ENCODE peak calls at places on chromosomes 12 and 14, in six cellular contexts. M is GM23338, W is K562, U is GM12878, L is H1, X is WTC11. R is an unnamed sample.

GRCh38 chr12:91785655-91786489 is 359.8 kb downstream of the BTG1 start:
- DNase-seq in M (no peak), W (no peak), U (no peak), L (no peak), X (no peak), R (no peak)

GRCh38 chr12:121222847-121223246 is 12.9 kb downstream of the P2RX4 start:
- DNase-seq in M (no peak), W (no peak), U (no peak), L (no peak), X (no peak), R (no peak)

GRCh38 chr14:85532981-85533820 is 3.3 kb downstream of the FLRT2 start:
- DNase-seq in M (peak), W (no peak), U (no peak), L (no peak), X (peak), R (no peak)

GRCh38 chr12:98645572-98646067 is 530 bp downstream of the APAF1 start:
- DNase-seq in M (peak), W (peak), U (no peak), L (no peak), X (peak), R (no peak)

GRCh38 chr12:86186449-86186848 is 69.7 kb downstream of the MGAT4C start:
- DNase-seq in M (peak), W (no peak), U (no peak), L (no peak), X (no peak), R (peak)

GRCh38 chr14:94129758-94130414 is 482 bp upstream of the IFI27L2 start:
- DNase-seq in M (peak), W (peak), U (no peak), L (no peak), X (no peak), R (no peak)

GRCh38 chr14:95064734-95065133 is 92.6 kb downstream of the DICER1 start:
- DNase-seq in M (no peak), W (no peak), U (no peak), L (no peak), X (no peak), R (no peak)

GRCh38 chr12:1022032-1022970 is 31.3 kb downstream of the ERC1 start:
- DNase-seq in M (no peak), W (no peak), U (no peak), L (no peak), X (no peak), R (no peak)

GRCh38 chr12:112685321-112685720 is 106.2 kb upstream of the RPH3A start:
- DNase-seq in M (no peak), W (no peak), U (no peak), L (no peak), X (no peak), R (no peak)

GRCh38 chr14:89251066-89251465 is 166.0 kb downstream of the FOXN3 start:
- DNase-seq in M (peak), W (no peak), U (no peak), L (no peak), X (no peak), R (no peak)

GRCh38 chr12:108696111-108696995 is 35.0 kb downstream of the CORO1C start:
- DNase-seq in M (no peak), W (peak), U (no peak), L (no peak), X (no peak), R (no peak)

GRCh38 chr12:10268037-10268436 is 39.6 kb upstream of the KLRD1 start:
- DNase-seq in M (no peak), W (no peak), U (no peak), L (no peak), X (no peak), R (no peak)
- TF ChIP-seq CREB1 in M (no peak), W (no peak), U (no peak), L (no peak), X (no peak), R (no peak)

DNA sequence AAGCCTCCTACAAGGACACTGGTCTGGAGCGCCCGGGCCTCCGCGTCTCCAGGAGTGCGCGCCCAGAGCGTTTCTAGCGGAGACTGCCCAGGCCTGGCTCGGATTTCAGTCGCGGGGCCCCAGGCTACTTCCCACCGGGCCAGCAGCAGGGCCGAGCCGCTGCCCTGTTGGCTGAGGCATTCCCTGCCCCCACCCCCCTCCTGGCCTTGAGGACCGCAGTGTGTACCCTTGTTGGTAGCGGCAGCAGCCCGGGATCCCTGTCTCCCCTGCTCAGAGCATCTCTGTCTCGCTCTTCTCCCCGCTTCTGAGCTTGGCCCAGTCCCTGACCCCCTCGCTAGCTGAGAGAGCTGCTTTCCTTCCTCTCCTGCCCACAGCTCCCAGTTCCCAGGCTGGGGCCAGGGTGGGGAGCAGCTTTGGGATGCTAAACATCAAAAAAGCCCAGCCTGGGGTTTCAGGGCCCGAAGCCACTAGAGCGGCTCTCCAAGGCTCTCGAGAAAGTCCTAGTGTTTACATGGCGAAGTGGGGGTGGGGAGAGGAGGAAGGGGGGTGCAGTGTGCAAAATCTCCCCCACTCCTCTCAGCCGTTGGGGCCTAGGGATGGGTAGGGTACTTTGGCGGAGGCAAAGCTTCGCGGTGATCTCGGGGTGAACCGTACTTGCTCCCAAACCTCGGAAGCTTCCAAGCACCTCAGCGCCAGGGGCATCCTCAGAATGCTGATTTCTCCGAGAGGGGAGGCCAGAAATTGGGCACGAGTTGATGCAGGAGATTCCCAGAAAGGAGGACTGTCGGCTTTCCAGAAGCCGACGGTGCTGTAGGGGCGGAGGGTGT is 6.4 kb downstream of the NKX2-1 start:
- DNase-seq in M (peak), W (no peak), U (no peak), L (no peak), X (peak), R (no peak)
- TF ChIP-seq CREB1 in M (no peak), W (no peak), U (no peak), L (no peak), X (no peak), R (no peak)

GRCh38 chr12:75814856-75815754 is 216.5 kb downstream of the PHLDA1 start:
- DNase-seq in M (no peak), W (peak), U (no peak), L (no peak), X (no peak), R (no peak)
- TF ChIP-seq CREB1 in M (no peak), W (no peak), U (no peak), L (no peak), X (no peak), R (no peak)

DNA sequence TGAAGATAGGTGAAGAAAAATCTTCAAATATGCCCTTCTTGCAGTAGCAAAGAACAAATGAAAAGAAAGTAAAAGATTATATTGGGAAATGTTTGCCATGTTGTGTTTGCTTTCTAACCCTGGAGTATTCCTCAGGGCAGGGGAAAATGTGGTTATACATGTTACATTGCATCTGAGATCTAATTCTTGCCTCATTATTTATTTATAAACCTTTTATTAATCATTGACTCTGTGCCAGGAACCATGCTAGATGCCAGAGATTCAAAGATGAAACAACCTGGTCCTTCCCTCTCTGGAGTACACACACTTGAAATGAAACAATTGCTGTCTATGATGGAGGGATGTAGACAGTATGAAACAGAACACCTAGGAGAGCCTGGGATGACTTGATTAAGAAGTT is 128.1 kb upstream of the HMGA2 start:
- DNase-seq in M (no peak), W (no peak), U (no peak), L (no peak), X (no peak), R (no peak)
- TF ChIP-seq CREB1 in M (no peak), W (no peak), U (no peak), L (no peak), X (no peak), R (no peak)

R was measured in HepG2.